ENCODE peak calls at places on chromosomes 7 and 10, in ten cellular contexts. K is fibroblast of lung, A is BJ, Z is pancreas, B is A673, L is heart right ventricle, Y is H7, R is aorta, U is iPS DF 6.9, V is right lobe of liver. N is an unnamed sample.

GRCh38 chr7:17090751-17091150 is 207.7 kb upstream of the AHR start:
- DNase-seq in K (peak; percentile 67), A (peak; percentile 86), Z (no peak), B (peak; percentile 4), L (no peak), Y (no peak), R (no peak), U (no peak), V (no peak), N (no peak)

GRCh38 chr10:84826704-84827103 is 498.3 kb downstream of the CCSER2 start:
- DNase-seq in K (no peak), A (peak; percentile 4), Z (no peak), B (no peak), L (no peak), Y (peak; percentile 30), R (no peak), U (no peak), V (no peak), N (no peak)

GRCh38 chr7:16934947-16935742 is 53.4 kb upstream of the AGR3 start:
- DNase-seq in K (peak; percentile 38), A (no peak), Z (no peak), B (no peak), L (no peak), Y (no peak), R (no peak), U (no peak), V (no peak), N (no peak)

GRCh38 chr10:89695307-89695706 is 6.1 kb upstream of the KIF20B start:
- DNase-seq in K (no peak), A (no peak), Z (no peak), B (no peak), L (no peak), Y (no peak), R (no peak), U (no peak), V (no peak), N (peak; percentile 7)

GRCh38 chr7:155437836-155438235 is 20.1 kb upstream of the EN2 start:
- DNase-seq in K (no peak), A (no peak), Z (no peak), B (no peak), L (no peak), Y (no peak), R (peak; percentile 16), U (no peak), V (peak; percentile 24), N (no peak)

GRCh38 chr10:132547421-132547861 is 9.9 kb downstream of the INPP5A start:
- DNase-seq in K (no peak), A (no peak), Z (peak; percentile 53), B (no peak), L (no peak), Y (peak; percentile 50), R (peak; percentile 71), U (no peak), V (no peak), N (no peak)

GRCh38 chr10:51244739-51245138 is 170.5 kb downstream of the PRKG1 start:
- DNase-seq in K (peak; percentile 57), A (peak; percentile 80), Z (no peak), B (no peak), L (peak; percentile 18), Y (no peak), R (no peak), U (no peak), V (no peak), N (peak; percentile 8)

GRCh38 chr10:17092216-17092944 is 37.2 kb downstream of the CUBN start:
- DNase-seq in K (no peak), A (no peak), Z (no peak), B (no peak), L (no peak), Y (no peak), R (no peak), U (no peak), V (no peak), N (no peak)

GRCh38 chr7:111324228-111324627 is 233.3 kb downstream of the LRRN3 start:
- DNase-seq in K (no peak), A (no peak), Z (no peak), B (no peak), L (no peak), Y (no peak), R (no peak), U (no peak), V (no peak), N (no peak)

GRCh38 chr7:80902035-80902434 is 16.8 kb downstream of the SEMA3C start:
- DNase-seq in K (no peak), A (no peak), Z (no peak), B (no peak), L (no peak), Y (no peak), R (no peak), U (no peak), V (no peak), N (no peak)

GRCh38 chr10:35304649-35305048 is 31.7 kb upstream of the CCNY start:
- DNase-seq in K (no peak), A (no peak), Z (no peak), B (peak; percentile 36), L (no peak), Y (peak; percentile 14), R (no peak), U (no peak), V (no peak), N (no peak)

GRCh38 chr10:34580643-34581042 is 234.5 kb downstream of the PARD3 start:
- DNase-seq in K (peak; percentile 43), A (no peak), Z (no peak), B (peak; percentile 52), L (no peak), Y (no peak), R (no peak), U (no peak), V (no peak), N (no peak)

GRCh38 chr7:77197135-77197534 is 2.5 kb downstream of the FGL2 start:
- DNase-seq in K (no peak), A (no peak), Z (no peak), B (no peak), L (no peak), Y (no peak), R (no peak), U (no peak), V (no peak), N (no peak)

GRCh38 chr7:77202544-77202976 is 2.9 kb upstream of the FGL2 start:
- DNase-seq in K (no peak), A (no peak), Z (no peak), B (no peak), L (no peak), Y (no peak), R (no peak), U (no peak), V (no peak), N (no peak)

GRCh38 chr7:77200542-77200941 is 923 bp upstream of the FGL2 start:
- DNase-seq in K (no peak), A (no peak), Z (no peak), B (no peak), L (no peak), Y (no peak), R (no peak), U (no peak), V (no peak), N (no peak)

GRCh38 chr7:77199008-77199966 is at the start of gene FGL2:
- DNase-seq in K (peak; percentile 52), A (peak; percentile 6), Z (no peak), B (peak; percentile 55), L (peak; percentile 69), Y (peak; percentile 36), R (peak; percentile 91), U (peak; percentile 13), V (peak; percentile 59), N (peak; percentile 37)
- H3K4me3 ChIP-seq in K (peak within 1 kb of the TSS; percentile 32), A (no peak within 1 kb of the TSS), Z (peak within 1 kb of the TSS; percentile 31), B (no peak within 1 kb of the TSS), L (peak within 1 kb of the TSS; percentile 62), Y (no peak within 1 kb of the TSS), R (peak within 1 kb of the TSS; percentile 84), U (no peak within 1 kb of the TSS), V (peak within 1 kb of the TSS; percentile 34), N (no peak within 1 kb of the TSS)

DNA sequence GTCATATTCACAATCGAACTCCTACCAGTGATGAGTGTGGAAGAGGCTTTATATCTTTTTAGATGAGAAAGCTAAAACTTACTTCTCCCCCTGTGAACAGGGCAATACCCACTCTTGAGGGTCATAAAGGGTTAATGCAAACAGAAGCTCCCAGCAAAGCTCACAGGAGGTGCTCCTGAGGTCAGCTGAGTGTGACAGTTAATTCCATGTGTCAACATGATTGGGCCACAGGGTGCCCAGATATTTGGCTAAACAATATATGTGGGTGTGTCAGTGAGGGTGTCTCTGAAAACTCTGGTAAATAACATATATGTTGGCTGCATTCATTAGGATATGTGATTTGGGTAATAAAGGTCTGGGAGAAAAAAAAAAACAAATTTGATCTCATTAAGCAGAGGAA is 86.0 kb downstream of the HIP1 start:
- DNase-seq in K (no peak), A (no peak), Z (no peak), B (no peak), L (no peak), Y (no peak), R (no peak), U (no peak), V (no peak), N (no peak)
- H3K4me3 ChIP-seq in K (no peak overlapping the region), A (no peak overlapping the region), Z (no peak overlapping the region), B (no peak overlapping the region), L (no peak overlapping the region), Y (no peak overlapping the region), R (no peak overlapping the region), U (no peak overlapping the region), V (no peak overlapping the region), N (no peak overlapping the region)

GRCh38 chr7:106282374-106282773 is 2.4 kb downstream of the NAMPT start:
- DNase-seq in K (no peak), A (no peak), Z (no peak), B (no peak), L (no peak), Y (no peak), R (no peak), U (no peak), V (no peak), N (no peak)

GRCh38 chr7:106282852-106283251 is 1.9 kb downstream of the NAMPT start:
- DNase-seq in K (no peak), A (no peak), Z (no peak), B (no peak), L (no peak), Y (no peak), R (no peak), U (no peak), V (no peak), N (no peak)

GRCh38 chr7:106279425-106280182 is 5.2 kb downstream of the NAMPT start:
- DNase-seq in K (no peak), A (no peak), Z (no peak), B (no peak), L (no peak), Y (no peak), R (no peak), U (no peak), V (no peak), N (no peak)

GRCh38 chr7:106281919-106282318 is 2.9 kb downstream of the NAMPT start:
- DNase-seq in K (no peak), A (no peak), Z (no peak), B (no peak), L (no peak), Y (no peak), R (no peak), U (no peak), V (no peak), N (no peak)

GRCh38 chr7:106281127-106281526 is 3.7 kb downstream of the NAMPT start:
- DNase-seq in K (no peak), A (no peak), Z (no peak), B (no peak), L (no peak), Y (no peak), R (no peak), U (no peak), V (no peak), N (no peak)
- H3K4me3 ChIP-seq in K (no peak overlapping the region), A (no peak overlapping the region), Z (peak overlapping the region; percentile 2), B (no peak overlapping the region), L (no peak overlapping the region), Y (no peak overlapping the region), R (no peak overlapping the region), U (no peak overlapping the region), V (peak overlapping the region; percentile 59), N (no peak overlapping the region)

GRCh38 chr7:88758355-88759215 is 915 bp upstream of the ZNF804B start:
- DNase-seq in K (no peak), A (no peak), Z (peak; percentile 73), B (peak; percentile 14), L (no peak), Y (peak; percentile 23), R (peak; percentile 75), U (no peak), V (no peak), N (peak; percentile 49)
- H3K4me3 ChIP-seq in K (no peak overlapping the region), A (no peak overlapping the region), Z (peak overlapping the region; percentile 60), B (no peak overlapping the region), L (peak overlapping the region; percentile 58), Y (peak overlapping the region; percentile 31), R (peak overlapping the region; percentile 12), U (peak overlapping the region; percentile 42), V (peak overlapping the region; percentile 7), N (peak overlapping the region; percentile 44)